ENCODE peak calls at places on chromosomes 16 and 17, in five cellular contexts. S, I, C, G and P are unnamed samples.

GRCh38 chr16:84444476-84444875 is 60.0 kb downstream of the MEAK7 start:
- DNase-seq in G (no peak), C (no peak), I (no peak), S (no peak), P (no peak)

GRCh38 chr16:86367291-86368072 is 142.8 kb upstream of the FOXF1 start:
- DNase-seq in G (no peak), C (no peak), I (no peak), S (no peak), P (no peak)

GRCh38 chr17:15511142-15511541 is 43.7 kb upstream of the CDRT4 start:
- DNase-seq in S (no peak), G (no peak), I (no peak), C (no peak), P (no peak)

GRCh38 chr17:14926526-14927122 is 338.5 kb downstream of the PMP22 start:
- DNase-seq in C (peak), I (peak), S (peak), G (peak), P (peak)

GRCh38 chr17:56593073-56593740 is at the start of gene NOG:
- DNase-seq in C (peak), I (no peak), S (no peak), G (no peak), P (no peak)

GRCh38 chr16:64711596-64711995 is 410.3 kb downstream of the CDH11 start:
- DNase-seq in C (no peak), I (no peak), S (no peak), G (no peak), P (no peak)

GRCh38 chr16:10126686-10127085 is 55.5 kb downstream of the GRIN2A start:
- DNase-seq in G (no peak), C (peak), I (no peak), S (no peak), P (no peak)

GRCh38 chr16:9836118-9836736 is 346.0 kb downstream of the GRIN2A start:
- DNase-seq in G (no peak), I (no peak), S (no peak), C (peak), P (no peak)

GRCh38 chr16:4691666-4692412 is 1.5 kb upstream of the NUDT16L1 start:
- DNase-seq in G (no peak), C (no peak), S (no peak), I (no peak), P (no peak)

GRCh38 chr17:17682737-17683675 is 1.7 kb downstream of the RAI1 start:
- DNase-seq in I (peak), G (peak), C (peak), S (peak), P (peak)

GRCh38 chr17:58333396-58334207 is 5.0 kb upstream of the TSPOAP1 start:
- DNase-seq in C (no peak), S (no peak), I (no peak), G (no peak), P (no peak)

GRCh38 chr16:57878586-57878985 is 76.3 kb upstream of the KIFC3 start:
- DNase-seq in C (no peak), I (no peak), S (no peak), G (no peak), P (no peak)

GRCh38 chr16:85412911-85413520 is 200.1 kb upstream of the GSE1 start:
- DNase-seq in G (no peak), S (no peak), C (no peak), I (no peak), P (peak)

GRCh38 chr17:78918979-78919378 is 6.2 kb downstream of the TIMP2 start:
- DNase-seq in I (no peak), C (no peak), S (no peak), G (no peak), P (no peak)

GRCh38 chr16:79365687-79366086 is 234.8 kb downstream of the MAF start:
- DNase-seq in S (no peak), C (no peak), I (no peak), G (no peak), P (no peak)

GRCh38 chr16:1102921-1103648 is 7.0 kb upstream of the C1QTNF8 start:
- DNase-seq in G (peak), S (no peak), I (peak), C (peak), P (peak)

GRCh38 chr16:74738134-74738541 is 36.5 kb downstream of the FA2H start:
- DNase-seq in S (no peak), I (no peak), G (no peak), C (peak), P (no peak)

GRCh38 chr17:40301315-40301714 is 7.7 kb upstream of the RARA start:
- DNase-seq in I (no peak), C (no peak), S (no peak), G (no peak), P (peak)

GRCh38 chr16:73047221-73047535 is 750 bp downstream of the ZFHX3 start:
- DNase-seq in I (no peak), G (no peak), S (no peak), C (peak), P (no peak)

GRCh38 chr16:51326131-51326856 is 175.2 kb upstream of the SALL1 start:
- DNase-seq in G (no peak), C (peak), I (no peak), S (peak), P (peak)

GRCh38 chr17:79850571-79851460 is 11.6 kb upstream of the CBX4 start:
- DNase-seq in C (peak), S (no peak), G (no peak), I (no peak), P (no peak)

GRCh38 chr17:76233588-76234353 is 6.5 kb downstream of the RNF157 start:
- DNase-seq in I (no peak), G (no peak), S (no peak), C (no peak), P (no peak)

GRCh38 chr17:44557653-44558285 is 485 bp downstream of the FZD2 start:
- DNase-seq in I (no peak), C (peak), G (peak), S (no peak), P (peak)

GRCh38 chr16:48611329-48612137 is 1.6 kb upstream of the N4BP1 start:
- DNase-seq in I (peak), G (peak), C (no peak), S (no peak), P (no peak)

GRCh38 chr17:11144358-11145233 is 96.4 kb upstream of the SHISA6 start:
- DNase-seq in G (peak), S (no peak), C (peak), I (no peak), P (peak)

GRCh38 chr17:1834378-1835149 is 4.8 kb downstream of the RPA1 start:
- DNase-seq in G (no peak), I (no peak), C (no peak), S (no peak), P (no peak)

GRCh38 chr16:70576431-70577255 is 53.0 kb downstream of the SF3B3 start:
- DNase-seq in G (no peak), S (peak), I (no peak), C (peak), P (no peak)

GRCh38 chr17:66661411-66661843 is 173.5 kb upstream of the CACNG5 start:
- DNase-seq in I (no peak), C (peak), S (no peak), G (no peak), P (no peak)

GRCh38 chr16:65414284-65414984 is 292.6 kb upstream of the CDH11 start:
- DNase-seq in G (peak), S (peak), I (no peak), C (peak), P (no peak)

GRCh38 chr17:44267818-44268490 is at the start of gene SLC4A1:
- DNase-seq in G (no peak), I (no peak), C (no peak), S (no peak), P (no peak)

GRCh38 chr17:58331815-58332719 is 3.5 kb upstream of the TSPOAP1 start:
- DNase-seq in S (no peak), C (no peak), G (no peak), I (peak), P (peak)

GRCh38 chr17:16300554-16300953 is 52.7 kb downstream of the CENPV start:
- DNase-seq in G (no peak), I (no peak), C (no peak), S (no peak), P (no peak)